ENCODE peak calls at places on chromosomes 13 and 19, in nine cellular contexts. Y, I, N, C, Z, Q, T, V and O are unnamed samples.

GRCh38 chr13:40483601-40484000 is 182.8 kb downstream of the FOXO1 start:
- DNase-seq in Y (no peak), I (no peak), N (no peak), C (no peak), Z (peak; percentile 73), Q (no peak), T (no peak), V (no peak), O (no peak)

GRCh38 chr19:7287716-7288115 is 6.5 kb downstream of the INSR start:
- DNase-seq in Y (no peak), I (no peak), N (no peak), C (no peak), Z (no peak), Q (no peak), T (no peak), V (no peak), O (no peak)

GRCh38 chr13:46386996-46387851 is at the start of gene RUBCNL:
- DNase-seq in Y (peak; percentile 77), I (no peak), N (peak; percentile 45), C (no peak), Z (peak; percentile 81), Q (peak; percentile 20), T (no peak), V (no peak), O (no peak)

GRCh38 chr13:36872621-36873020 is 47.4 kb downstream of the SMAD9 start:
- DNase-seq in Y (no peak), I (no peak), N (no peak), C (no peak), Z (no peak), Q (peak; percentile 33), T (peak; percentile 42), V (no peak), O (no peak)

GRCh38 chr13:40315416-40316064 is 350.9 kb downstream of the FOXO1 start:
- DNase-seq in Y (peak; percentile 83), I (peak; percentile 90), N (no peak), C (peak; percentile 12), Z (peak; percentile 37), Q (no peak), T (no peak), V (no peak), O (no peak)

GRCh38 chr19:18542936-18543813 is at the start of gene FKBP8:
- DNase-seq in Y (peak; percentile 97), I (peak; percentile 69), N (peak; percentile 97), C (peak; percentile 86), Z (peak; percentile 94), Q (peak; percentile 96), T (peak; percentile 89), V (no peak), O (peak; percentile 95)

GRCh38 chr13:36920612-36921185 is 661 bp upstream of the SMAD9 start:
- DNase-seq in Y (no peak), I (no peak), N (peak; percentile 15), C (no peak), Z (peak; percentile 56), Q (peak; percentile 62), T (no peak), V (no peak), O (no peak)

GRCh38 chr19:47186337-47187022 is 44.5 kb downstream of the BBC3 start:
- DNase-seq in Y (peak; percentile 96), I (no peak), N (no peak), C (no peak), Z (no peak), Q (no peak), T (no peak), V (no peak), O (no peak)

GRCh38 chr19:58546131-58546530 is 2.3 kb downstream of the TRIM28 start:
- DNase-seq in Y (no peak), I (no peak), N (no peak), C (no peak), Z (no peak), Q (no peak), T (no peak), V (no peak), O (no peak)

GRCh38 chr13:53200498-53201453 is 172.2 kb downstream of the OLFM4 start:
- DNase-seq in Y (peak; percentile 9), I (no peak), N (peak; percentile 4), C (peak; percentile 31), Z (no peak), Q (no peak), T (no peak), V (no peak), O (no peak)

GRCh38 chr19:4113398-4114088 is 10.4 kb downstream of the MAP2K2 start:
- DNase-seq in Y (no peak), I (no peak), N (no peak), C (no peak), Z (no peak), Q (no peak), T (no peak), V (no peak), O (no peak)

GRCh38 chr19:21383980-21384582 is 12.9 kb upstream of the ZNF493 start:
- DNase-seq in Y (no peak), I (no peak), N (no peak), C (no peak), Z (no peak), Q (no peak), T (no peak), V (no peak), O (no peak)

GRCh38 chr13:47188802-47189201 is 291.9 kb upstream of the HTR2A start:
- DNase-seq in Y (no peak), I (no peak), N (peak; percentile 62), C (peak; percentile 23), Z (no peak), Q (no peak), T (no peak), V (no peak), O (peak; percentile 64)